ENCODE peak calls at places on chromosome 13, in eight cellular contexts. One of them, this sample, is unnamed. For H3K4me1 and H3K36me3, the result is how much of the 10 kb centered on the place peaks cover.

GRCh38 chr13:34627499-34627898 is 314.6 kb upstream of the NBEA start:
- DNase-seq in GM23338: peak
- DNase-seq in CD8-positive, alpha-beta memory T cell: no peak
- DNase-seq in tibial nerve: no peak
- DNase-seq in Peyer's patch: no peak
- DNase-seq in lung: no peak
- DNase-seq in CD8-positive, alpha-beta T cell: no peak
- DNase-seq in heart left ventricle: no peak
- DNase-seq in this sample: no peak

GRCh38 chr13:51666839-51667238 is 82.6 kb downstream of the WDFY2 start:
- DNase-seq in GM23338: no peak
- DNase-seq in CD8-positive, alpha-beta memory T cell: no peak
- DNase-seq in tibial nerve: no peak
- DNase-seq in Peyer's patch: no peak
- DNase-seq in lung: no peak
- DNase-seq in CD8-positive, alpha-beta T cell: no peak
- DNase-seq in heart left ventricle: no peak
- DNase-seq in this sample: no peak

GRCh38 chr13:29771247-29771646 is 79.2 kb downstream of the UBL3 start:
- DNase-seq in GM23338: peak
- DNase-seq in CD8-positive, alpha-beta memory T cell: no peak
- DNase-seq in tibial nerve: no peak
- DNase-seq in Peyer's patch: no peak
- DNase-seq in lung: no peak
- DNase-seq in CD8-positive, alpha-beta T cell: no peak
- DNase-seq in heart left ventricle: no peak
- DNase-seq in this sample: no peak

GRCh38 chr13:86813198-86813597 is 858.0 kb upstream of the SLITRK5 start:
- DNase-seq in GM23338: peak
- DNase-seq in CD8-positive, alpha-beta memory T cell: no peak
- DNase-seq in tibial nerve: no peak
- DNase-seq in Peyer's patch: no peak
- DNase-seq in lung: no peak
- DNase-seq in CD8-positive, alpha-beta T cell: no peak
- DNase-seq in heart left ventricle: no peak
- DNase-seq in this sample: no peak

GRCh38 chr13:73687087-73687486 is 447.1 kb downstream of the KLF12 start:
- DNase-seq in GM23338: no peak
- DNase-seq in CD8-positive, alpha-beta memory T cell: no peak
- DNase-seq in tibial nerve: no peak
- DNase-seq in Peyer's patch: no peak
- DNase-seq in lung: no peak
- DNase-seq in CD8-positive, alpha-beta T cell: no peak
- DNase-seq in heart left ventricle: no peak
- DNase-seq in this sample: no peak

GRCh38 chr13:97030705-97031452 is 36.6 kb upstream of the OXGR1 start:
- DNase-seq in GM23338: peak
- DNase-seq in CD8-positive, alpha-beta memory T cell: no peak
- DNase-seq in tibial nerve: no peak
- DNase-seq in Peyer's patch: no peak
- DNase-seq in lung: no peak
- DNase-seq in CD8-positive, alpha-beta T cell: no peak
- DNase-seq in heart left ventricle: no peak
- DNase-seq in this sample: no peak

GRCh38 chr13:99434258-99434788 is 66.9 kb upstream of the TM9SF2 start:
- DNase-seq in GM23338: peak
- DNase-seq in CD8-positive, alpha-beta memory T cell: peak
- DNase-seq in tibial nerve: no peak
- DNase-seq in Peyer's patch: peak
- DNase-seq in lung: no peak
- DNase-seq in CD8-positive, alpha-beta T cell: peak
- DNase-seq in heart left ventricle: no peak
- DNase-seq in this sample: no peak

GRCh38 chr13:42970824-42971669 is 21.0 kb downstream of the EPSTI1 start:
- DNase-seq in GM23338: peak
- DNase-seq in CD8-positive, alpha-beta memory T cell: peak
- DNase-seq in tibial nerve: no peak
- DNase-seq in Peyer's patch: peak
- DNase-seq in lung: no peak
- DNase-seq in CD8-positive, alpha-beta T cell: no peak
- DNase-seq in heart left ventricle: no peak
- DNase-seq in this sample: no peak

GRCh38 chr13:27622102-27622820 is 569 bp downstream of the POLR1D start:
- DNase-seq in GM23338: no peak
- DNase-seq in CD8-positive, alpha-beta memory T cell: no peak
- DNase-seq in tibial nerve: no peak
- DNase-seq in Peyer's patch: peak
- DNase-seq in lung: no peak
- DNase-seq in CD8-positive, alpha-beta T cell: no peak
- DNase-seq in heart left ventricle: no peak
- DNase-seq in this sample: no peak
- H3K4me1 ChIP-seq in GM23338: under half
- H3K4me1 ChIP-seq in CD8-positive, alpha-beta memory T cell: under half
- H3K4me1 ChIP-seq in tibial nerve: under half
- H3K4me1 ChIP-seq in Peyer's patch: under half
- H3K4me1 ChIP-seq in lung: under half
- H3K4me1 ChIP-seq in CD8-positive, alpha-beta T cell: under half
- H3K4me1 ChIP-seq in heart left ventricle: under half
- H3K4me1 ChIP-seq in this sample: under half

GRCh38 chr13:113621046-113621445 is 36.5 kb downstream of the TFDP1 start:
- DNase-seq in GM23338: no peak
- DNase-seq in CD8-positive, alpha-beta memory T cell: no peak
- DNase-seq in tibial nerve: no peak
- DNase-seq in Peyer's patch: no peak
- DNase-seq in lung: no peak
- DNase-seq in CD8-positive, alpha-beta T cell: no peak
- DNase-seq in heart left ventricle: peak
- DNase-seq in this sample: no peak

GRCh38 chr13:113616281-113616906 is 31.8 kb downstream of the TFDP1 start:
- DNase-seq in GM23338: no peak
- DNase-seq in CD8-positive, alpha-beta memory T cell: no peak
- DNase-seq in tibial nerve: no peak
- DNase-seq in Peyer's patch: no peak
- DNase-seq in lung: no peak
- DNase-seq in CD8-positive, alpha-beta T cell: no peak
- DNase-seq in heart left ventricle: no peak
- DNase-seq in this sample: no peak

GRCh38 chr13:113616991-113617749 is 32.6 kb downstream of the TFDP1 start:
- DNase-seq in GM23338: peak
- DNase-seq in CD8-positive, alpha-beta memory T cell: no peak
- DNase-seq in tibial nerve: no peak
- DNase-seq in Peyer's patch: no peak
- DNase-seq in lung: no peak
- DNase-seq in CD8-positive, alpha-beta T cell: no peak
- DNase-seq in heart left ventricle: peak
- DNase-seq in this sample: no peak

GRCh38 chr13:113620036-113620435 is 35.5 kb downstream of the TFDP1 start:
- DNase-seq in GM23338: no peak
- DNase-seq in CD8-positive, alpha-beta memory T cell: no peak
- DNase-seq in tibial nerve: no peak
- DNase-seq in Peyer's patch: no peak
- DNase-seq in lung: no peak
- DNase-seq in CD8-positive, alpha-beta T cell: no peak
- DNase-seq in heart left ventricle: peak
- DNase-seq in this sample: no peak

GRCh38 chr13:113618455-113618854 is 33.9 kb downstream of the TFDP1 start:
- DNase-seq in GM23338: no peak
- DNase-seq in CD8-positive, alpha-beta memory T cell: no peak
- DNase-seq in tibial nerve: no peak
- DNase-seq in Peyer's patch: no peak
- DNase-seq in lung: no peak
- DNase-seq in CD8-positive, alpha-beta T cell: no peak
- DNase-seq in heart left ventricle: peak
- DNase-seq in this sample: no peak
- H3K36me3 ChIP-seq in GM23338: under half
- H3K36me3 ChIP-seq in CD8-positive, alpha-beta memory T cell: under half
- H3K36me3 ChIP-seq in tibial nerve: under half
- H3K36me3 ChIP-seq in Peyer's patch: under half
- H3K36me3 ChIP-seq in lung: under half
- H3K36me3 ChIP-seq in CD8-positive, alpha-beta T cell: under half
- H3K36me3 ChIP-seq in heart left ventricle: under half
- H3K36me3 ChIP-seq in this sample: under half

GRCh38 chr13:48660356-48661076 is 6.8 kb downstream of the CYSLTR2 start:
- DNase-seq in GM23338: no peak
- DNase-seq in CD8-positive, alpha-beta memory T cell: no peak
- DNase-seq in tibial nerve: no peak
- DNase-seq in Peyer's patch: no peak
- DNase-seq in lung: no peak
- DNase-seq in CD8-positive, alpha-beta T cell: no peak
- DNase-seq in heart left ventricle: no peak
- DNase-seq in this sample: no peak
- H3K27ac ChIP-seq in GM23338: no peak
- H3K27ac ChIP-seq in CD8-positive, alpha-beta memory T cell: no peak
- H3K27ac ChIP-seq in tibial nerve: no peak
- H3K27ac ChIP-seq in Peyer's patch: no peak
- H3K27ac ChIP-seq in lung: peak
- H3K27ac ChIP-seq in CD8-positive, alpha-beta T cell: no peak
- H3K27ac ChIP-seq in heart left ventricle: peak
- H3K27ac ChIP-seq in this sample: peak

DNA sequence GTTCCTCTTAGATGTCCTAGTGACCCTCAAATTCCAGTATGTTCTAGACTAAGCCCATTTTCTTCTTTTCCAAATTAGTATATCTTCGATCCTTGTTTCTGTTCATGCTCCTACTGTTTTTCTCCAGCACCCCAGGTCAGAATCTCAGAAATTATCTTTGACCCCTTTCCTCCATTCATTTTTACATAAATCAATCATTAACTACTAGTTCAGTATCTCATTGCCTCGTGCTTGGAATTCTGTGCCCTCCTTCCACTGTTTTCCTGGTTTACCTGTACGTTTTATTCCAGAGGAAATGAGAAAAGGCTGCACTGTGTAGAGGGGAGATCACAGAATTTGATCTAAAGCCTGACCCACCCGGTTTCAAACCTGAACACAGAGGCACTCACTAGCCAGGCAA is 107.9 kb downstream of the LRCH1 start:
- DNase-seq in GM23338: no peak
- DNase-seq in CD8-positive, alpha-beta memory T cell: no peak
- DNase-seq in tibial nerve: no peak
- DNase-seq in Peyer's patch: no peak
- DNase-seq in lung: no peak
- DNase-seq in CD8-positive, alpha-beta T cell: no peak
- DNase-seq in heart left ventricle: no peak
- DNase-seq in this sample: no peak
- H3K4me1 ChIP-seq in GM23338: under half
- H3K4me1 ChIP-seq in CD8-positive, alpha-beta memory T cell: under half
- H3K4me1 ChIP-seq in tibial nerve: under half
- H3K4me1 ChIP-seq in Peyer's patch: under half
- H3K4me1 ChIP-seq in lung: under half
- H3K4me1 ChIP-seq in CD8-positive, alpha-beta T cell: under half
- H3K4me1 ChIP-seq in heart left ventricle: under half
- H3K4me1 ChIP-seq in this sample: under half

GRCh38 chr13:110150384-110151091 is 156.4 kb downstream of the COL4A1 start:
- DNase-seq in GM23338: no peak
- DNase-seq in CD8-positive, alpha-beta memory T cell: no peak
- DNase-seq in tibial nerve: no peak
- DNase-seq in Peyer's patch: no peak
- DNase-seq in lung: no peak
- DNase-seq in CD8-positive, alpha-beta T cell: no peak
- DNase-seq in heart left ventricle: no peak
- DNase-seq in this sample: no peak

GRCh38 chr13:110152351-110152750 is 154.6 kb downstream of the COL4A1 start:
- DNase-seq in GM23338: no peak
- DNase-seq in CD8-positive, alpha-beta memory T cell: no peak
- DNase-seq in tibial nerve: no peak
- DNase-seq in Peyer's patch: no peak
- DNase-seq in lung: no peak
- DNase-seq in CD8-positive, alpha-beta T cell: no peak
- DNase-seq in heart left ventricle: no peak
- DNase-seq in this sample: no peak

GRCh38 chr13:110154370-110155031 is 152.5 kb downstream of the COL4A1 start:
- DNase-seq in GM23338: no peak
- DNase-seq in CD8-positive, alpha-beta memory T cell: no peak
- DNase-seq in tibial nerve: no peak
- DNase-seq in Peyer's patch: no peak
- DNase-seq in lung: no peak
- DNase-seq in CD8-positive, alpha-beta T cell: no peak
- DNase-seq in heart left ventricle: no peak
- DNase-seq in this sample: peak

DNA sequence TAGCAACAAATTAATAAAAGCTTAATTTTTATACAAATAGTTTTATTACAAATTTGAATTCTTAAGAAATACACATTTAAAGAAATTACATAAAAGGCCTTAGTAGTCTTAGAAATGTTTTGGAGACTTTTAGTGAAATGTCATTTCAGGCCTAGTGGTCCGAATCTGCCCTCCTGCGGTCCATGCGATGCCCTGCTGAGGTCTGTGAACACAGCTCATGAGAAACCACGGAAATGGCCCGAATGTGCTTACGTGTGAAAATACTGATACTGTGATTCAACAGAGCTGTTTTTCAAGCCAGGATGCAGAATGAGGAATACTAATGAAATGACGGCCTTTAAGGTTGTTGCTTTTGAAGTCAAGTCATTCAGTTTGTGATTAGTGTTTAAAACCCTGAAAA is 157.9 kb downstream of the COL4A1 start:
- DNase-seq in GM23338: no peak
- DNase-seq in CD8-positive, alpha-beta memory T cell: no peak
- DNase-seq in tibial nerve: no peak
- DNase-seq in Peyer's patch: no peak
- DNase-seq in lung: no peak
- DNase-seq in CD8-positive, alpha-beta T cell: no peak
- DNase-seq in heart left ventricle: no peak
- DNase-seq in this sample: no peak
- H3K36me3 ChIP-seq in GM23338: under half
- H3K36me3 ChIP-seq in CD8-positive, alpha-beta memory T cell: under half
- H3K36me3 ChIP-seq in tibial nerve: under half
- H3K36me3 ChIP-seq in Peyer's patch: under half
- H3K36me3 ChIP-seq in lung: under half
- H3K36me3 ChIP-seq in CD8-positive, alpha-beta T cell: under half
- H3K36me3 ChIP-seq in heart left ventricle: half or more
- H3K36me3 ChIP-seq in this sample: half or more

DNA sequence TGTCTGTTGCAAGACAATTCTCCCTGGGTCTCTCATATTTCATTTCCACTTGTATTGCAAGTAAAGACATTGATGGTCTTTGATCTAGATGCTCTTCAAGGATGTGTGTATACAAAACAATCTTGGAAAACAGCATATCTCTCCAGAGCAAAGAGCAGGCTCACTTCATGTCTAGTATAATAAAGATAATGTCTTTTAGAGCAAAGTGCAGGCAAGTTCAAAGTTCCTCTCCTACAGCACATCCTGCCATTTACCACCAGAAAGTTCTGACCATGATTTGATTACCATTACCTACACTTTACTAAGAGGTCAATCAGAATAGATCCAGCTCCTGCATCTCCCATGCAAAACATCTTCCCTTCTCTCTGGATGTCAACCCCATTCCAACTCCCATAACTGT is 162.7 kb downstream of the DIAPH3 start:
- DNase-seq in GM23338: no peak
- DNase-seq in CD8-positive, alpha-beta memory T cell: no peak
- DNase-seq in tibial nerve: no peak
- DNase-seq in Peyer's patch: no peak
- DNase-seq in lung: no peak
- DNase-seq in CD8-positive, alpha-beta T cell: no peak
- DNase-seq in heart left ventricle: no peak
- DNase-seq in this sample: no peak
- H3K27ac ChIP-seq in GM23338: no peak
- H3K27ac ChIP-seq in CD8-positive, alpha-beta memory T cell: no peak
- H3K27ac ChIP-seq in tibial nerve: no peak
- H3K27ac ChIP-seq in Peyer's patch: peak
- H3K27ac ChIP-seq in lung: no peak
- H3K27ac ChIP-seq in CD8-positive, alpha-beta T cell: no peak
- H3K27ac ChIP-seq in heart left ventricle: no peak
- H3K27ac ChIP-seq in this sample: no peak

This sample was measured in ascending aorta.